ENCODE peak calls at places on chromosomes 6 and 20, in six cellular contexts. J is IMR-90; E is mucosa of descending colon; V is iris pigment epithelial cell; Q is activated naive CD4-positive, alpha-beta T cell; G is AG04450. O is an unnamed sample.

GRCh38 chr6:21305827-21306469 is 287.6 kb upstream of the SOX4 start:
- DNase-seq in G (no peak), V (peak; percentile 74), E (no peak), Q (no peak), J (peak; percentile 14), O (no peak)

GRCh38 chr20:36305602-36306556 is at the start of gene DLGAP4:
- DNase-seq in E (no peak), J (no peak), G (no peak), V (no peak), Q (no peak), O (no peak)

GRCh38 chr6:136225496-136225895 is 24.6 kb downstream of the MTFR2 start:
- DNase-seq in Q (no peak), J (peak; percentile 31), G (no peak), V (peak; percentile 29), E (no peak), O (no peak)

GRCh38 chr6:108575905-108576494 is 15.3 kb downstream of the FOXO3 start:
- DNase-seq in J (no peak), V (no peak), G (no peak), E (no peak), Q (no peak), O (no peak)

GRCh38 chr6:116763871-116764270 is 1.6 kb downstream of the FAM162B start:
- DNase-seq in E (no peak), Q (no peak), G (no peak), V (no peak), J (peak; percentile 38), O (no peak)

GRCh38 chr6:99119109-99120031 is 171.6 kb upstream of the FBXL4 start:
- DNase-seq in J (peak; percentile 39), Q (no peak), G (peak; percentile 4), E (no peak), V (peak; percentile 54), O (no peak)

GRCh38 chr6:167408235-167408869 is 83.5 kb downstream of the TTLL2 start:
- DNase-seq in G (no peak), J (no peak), V (no peak), E (no peak), Q (no peak), O (no peak)

GRCh38 chr20:63529861-63530787 is 7.1 kb downstream of the PTK6 start:
- DNase-seq in E (peak; percentile 62), Q (no peak), V (no peak), G (no peak), J (no peak), O (no peak)

GRCh38 chr6:139373154-139373927 is 1.1 kb downstream of the CITED2 start:
- DNase-seq in V (peak; percentile 64), E (peak; percentile 86), J (peak; percentile 40), G (no peak), Q (peak; percentile 73), O (peak; percentile 51)

GRCh38 chr6:33620158-33620583 is 951 bp upstream of the ITPR3 start:
- DNase-seq in J (no peak), Q (no peak), E (peak; percentile 79), G (no peak), V (peak; percentile 61), O (no peak)

GRCh38 chr6:13913226-13914001 is 11.3 kb upstream of the RNF182 start:
- DNase-seq in V (no peak), Q (no peak), E (no peak), G (no peak), J (no peak), O (no peak)

GRCh38 chr6:77011929-77012545 is 451.3 kb downstream of the HTR1B start:
- DNase-seq in J (no peak), Q (no peak), E (no peak), V (no peak), G (no peak), O (no peak)

GRCh38 chr6:44431118-44431725 is 43.7 kb downstream of the CDC5L start:
- DNase-seq in Q (peak; percentile 10), E (no peak), G (peak; percentile 43), J (peak; percentile 73), V (peak; percentile 74), O (no peak)

GRCh38 chr20:62409935-62410741 is 3.1 kb upstream of the CABLES2 start:
- DNase-seq in Q (peak; percentile 22), V (peak; percentile 23), G (no peak), E (peak; percentile 84), J (no peak), O (no peak)

GRCh38 chr20:57080796-57081195 is 185.6 kb downstream of the BMP7 start:
- DNase-seq in Q (no peak), G (no peak), E (no peak), J (no peak), V (no peak), O (no peak)